ENCODE peak calls at places on chromosomes 1 and 21, in ten cellular contexts. P is SW480, A is nucleus accumbens, C is neural progenitor cell, O is HuH-7.5, X is left ventricle myocardium inferior, Q is Right ventricle myocardium inferior, N is colonic mucosa, L is NCI-H460, E is fibroblast of pulmonary artery. D is an unnamed sample.
A peak's percentile ranks its signal among the peaks of the same experiment; 100 is the strongest.

GRCh38 chr1:204141131-204141530 is 10.7 kb downstream of the ETNK2 start:
- DNase-seq in P (no peak), A (no peak), C (no peak), O (no peak), X (no peak), Q (no peak), N (no peak), L (no peak), E (no peak), D (no peak)

GRCh38 chr1:230281531-230281930 is 144.6 kb downstream of the PGBD5 start:
- DNase-seq in P (no peak), A (no peak), C (no peak), O (no peak), X (no peak), Q (no peak), N (no peak), L (no peak), E (no peak), D (no peak)

GRCh38 chr1:223304931-223305330 is 59.0 kb downstream of the SUSD4 start:
- DNase-seq in P (no peak), A (no peak), C (peak; percentile 27), O (no peak), X (no peak), Q (no peak), N (no peak), L (no peak), E (no peak), D (no peak)

GRCh38 chr1:180168786-180169640 is 14.3 kb downstream of the QSOX1 start:
- DNase-seq in P (no peak), A (no peak), C (peak; percentile 68), O (peak; percentile 67), X (no peak), Q (no peak), N (peak; percentile 89), L (peak; percentile 26), E (peak; percentile 54), D (peak; percentile 49)

GRCh38 chr1:32798679-32799416 is 18.3 kb downstream of the YARS1 start:
- DNase-seq in P (no peak), A (no peak), C (no peak), O (no peak), X (no peak), Q (no peak), N (no peak), L (no peak), E (no peak), D (no peak)

GRCh38 chr1:159800177-159800935 is 1.8 kb upstream of the FCRL6 start:
- DNase-seq in P (no peak), A (no peak), C (no peak), O (no peak), X (no peak), Q (no peak), N (no peak), L (no peak), E (no peak), D (no peak)

GRCh38 chr1:175933801-175934200 is 190.4 kb upstream of the TNR start:
- DNase-seq in P (no peak), A (no peak), C (peak; percentile 35), O (no peak), X (no peak), Q (no peak), N (no peak), L (no peak), E (peak; percentile 10), D (no peak)

GRCh38 chr1:65075123-65075976 is 72.7 kb upstream of the AK4 start:
- DNase-seq in P (peak; percentile 74), A (no peak), C (peak; percentile 70), O (peak; percentile 52), X (no peak), Q (no peak), N (peak; percentile 68), L (peak; percentile 62), E (peak; percentile 85), D (peak; percentile 19)

GRCh38 chr1:92488832-92489231 is 2.1 kb upstream of the GFI1 start:
- DNase-seq in P (no peak), A (no peak), C (no peak), O (no peak), X (no peak), Q (no peak), N (no peak), L (no peak), E (peak; percentile 48), D (no peak)

GRCh38 chr1:33470495-33471012 is 1.9 kb upstream of the ZSCAN20 start:
- DNase-seq in P (peak; percentile 82), A (peak; percentile 72), C (peak; percentile 91), O (peak; percentile 41), X (peak; percentile 79), Q (peak; percentile 87), N (peak; percentile 75), L (peak; percentile 63), E (peak; percentile 87), D (peak; percentile 66)

GRCh38 chr1:58206749-58207148 is 339.8 kb downstream of the OMA1 start:
- DNase-seq in P (no peak), A (no peak), C (no peak), O (no peak), X (no peak), Q (no peak), N (no peak), L (no peak), E (no peak), D (no peak)

GRCh38 chr1:20421441-20421840 is 64.6 kb downstream of the CAMK2N1 start:
- DNase-seq in P (no peak), A (no peak), C (no peak), O (no peak), X (no peak), Q (no peak), N (no peak), L (no peak), E (no peak), D (no peak)

GRCh38 chr1:245046310-245046709 is 108.5 kb upstream of the KIF26B start:
- DNase-seq in P (no peak), A (no peak), C (no peak), O (no peak), X (no peak), Q (no peak), N (no peak), L (no peak), E (no peak), D (no peak)

GRCh38 chr21:38910390-38911008 is 104.8 kb downstream of the ETS2 start:
- DNase-seq in P (peak; percentile 81), A (peak; percentile 18), C (no peak), O (no peak), X (no peak), Q (peak; percentile 71), N (peak; percentile 66), L (no peak), E (no peak), D (no peak)

GRCh38 chr1:219574484-219575087 is 38.3 kb downstream of the ZC3H11B start:
- DNase-seq in P (no peak), A (no peak), C (no peak), O (no peak), X (no peak), Q (no peak), N (no peak), L (no peak), E (no peak), D (no peak)

GRCh38 chr1:231776006-231776707 is 149.6 kb downstream of the DISC1 start:
- DNase-seq in P (no peak), A (no peak), C (no peak), O (no peak), X (no peak), Q (no peak), N (no peak), L (no peak), E (peak; percentile 61), D (no peak)

GRCh38 chr1:41742219-41742618 is 176.5 kb downstream of the HIVEP3 start:
- DNase-seq in P (peak; percentile 13), A (no peak), C (no peak), O (no peak), X (no peak), Q (no peak), N (no peak), L (no peak), E (peak; percentile 47), D (no peak)

GRCh38 chr21:43571976-43572375 is 87.3 kb downstream of the HSF2BP start:
- DNase-seq in P (no peak), A (no peak), C (no peak), O (no peak), X (peak; percentile 28), Q (no peak), N (no peak), L (no peak), E (no peak), D (no peak)

GRCh38 chr1:4787551-4787950 is 133.1 kb downstream of the AJAP1 start:
- DNase-seq in P (no peak), A (no peak), C (no peak), O (no peak), X (no peak), Q (no peak), N (no peak), L (no peak), E (no peak), D (no peak)

GRCh38 chr1:214824758-214825157 is 221.8 kb downstream of the CENPF start:
- DNase-seq in P (no peak), A (no peak), C (no peak), O (no peak), X (no peak), Q (no peak), N (no peak), L (no peak), E (no peak), D (no peak)

GRCh38 chr1:181101581-181102226 is 13.2 kb downstream of the IER5 start:
- DNase-seq in P (peak; percentile 73), A (no peak), C (peak; percentile 64), O (no peak), X (no peak), Q (no peak), N (no peak), L (no peak), E (peak; percentile 73), D (no peak)

GRCh38 chr1:180231506-180232420 is 1.7 kb downstream of the LHX4 start:
- DNase-seq in P (peak; percentile 76), A (no peak), C (peak; percentile 82), O (peak; percentile 85), X (no peak), Q (no peak), N (peak; percentile 37), L (peak; percentile 64), E (peak; percentile 31), D (no peak)

GRCh38 chr1:79976287-79976686 is 969.8 kb upstream of the ADGRL4 start:
- DNase-seq in P (no peak), A (no peak), C (no peak), O (no peak), X (no peak), Q (no peak), N (no peak), L (no peak), E (no peak), D (no peak)

GRCh38 chr1:246583056-246583440 is 16.8 kb downstream of the CNST start:
- DNase-seq in P (no peak), A (no peak), C (no peak), O (no peak), X (no peak), Q (no peak), N (no peak), L (no peak), E (no peak), D (no peak)

GRCh38 chr1:244349103-244349531 is 102.6 kb downstream of the ADSS2 start:
- DNase-seq in P (no peak), A (no peak), C (no peak), O (no peak), X (no peak), Q (no peak), N (no peak), L (no peak), E (peak; percentile 95), D (no peak)

GRCh38 chr1:110069302-110070281 is 880 bp downstream of the ALX3 start:
- DNase-seq in P (no peak), A (no peak), C (peak; percentile 68), O (no peak), X (no peak), Q (no peak), N (no peak), L (no peak), E (no peak), D (peak; percentile 23)

GRCh38 chr1:79808816-79809475 is 802.4 kb upstream of the ADGRL4 start:
- DNase-seq in P (no peak), A (no peak), C (no peak), O (no peak), X (no peak), Q (no peak), N (no peak), L (no peak), E (no peak), D (no peak)

GRCh38 chr1:32071758-32072621 is 749 bp upstream of the TMEM39B start:
- DNase-seq in P (no peak), A (no peak), C (no peak), O (no peak), X (no peak), Q (no peak), N (no peak), L (peak; percentile 28), E (peak; percentile 78), D (peak; percentile 22)

D was measured in neural crest cell.